ENCODE peak calls at places on chromosome 13, in five cellular contexts. D is PC-9; P is fibroblast of pulmonary artery; F is CD8-positive, alpha-beta T cell; U is GM23338. R is an unnamed sample.

GRCh38 chr13:51879133-51879532 is 17.4 kb downstream of the CCDC70 start:
- DNase-seq in D (no peak), P (no peak), F (no peak), U (no peak), R (no peak)

GRCh38 chr13:52029569-52029968 is 5.1 kb downstream of the UTP14C start:
- DNase-seq in D (no peak), P (no peak), F (no peak), U (no peak), R (no peak)

GRCh38 chr13:43572601-43573360 is 214.0 kb downstream of the ENOX1 start:
- DNase-seq in D (peak), P (peak), F (no peak), U (no peak), R (peak)

GRCh38 chr13:97627566-97627965 is 193.6 kb downstream of the RAP2A start:
- DNase-seq in D (peak), P (peak), F (no peak), U (peak), R (peak)

GRCh38 chr13:41652735-41653361 is 195.5 kb downstream of the RGCC start:
- DNase-seq in D (peak), P (peak), F (no peak), U (peak), R (peak)

GRCh38 chr13:29884671-29885424 is 34.4 kb upstream of the UBL3 start:
- DNase-seq in D (no peak), P (peak), F (no peak), U (peak), R (no peak)

GRCh38 chr13:36817996-36818395 is 1.0 kb upstream of the RFXAP start:
- DNase-seq in D (no peak), P (no peak), F (no peak), U (no peak), R (no peak)

GRCh38 chr13:21973437-21974125 is 302.7 kb downstream of the FGF9 start:
- DNase-seq in D (no peak), P (no peak), F (no peak), U (peak), R (no peak)

GRCh38 chr13:113618455-113618854 is 33.9 kb downstream of the TFDP1 start:
- DNase-seq in D (no peak), P (no peak), F (no peak), U (no peak), R (no peak)

GRCh38 chr13:49307365-49307764 is 59.6 kb downstream of the CDADC1 start:
- DNase-seq in D (no peak), P (no peak), F (no peak), U (no peak), R (no peak)

GRCh38 chr13:92838786-92839185 is 387.8 kb upstream of the GPC6 start:
- DNase-seq in D (no peak), P (peak), F (no peak), U (no peak), R (peak)

GRCh38 chr13:97018029-97018819 is 23.9 kb upstream of the OXGR1 start:
- DNase-seq in D (peak), P (peak), F (no peak), U (peak), R (peak)

GRCh38 chr13:51328488-51328887 is 11.0 kb upstream of the SERPINE3 start:
- DNase-seq in D (no peak), P (no peak), F (no peak), U (peak), R (no peak)

GRCh38 chr13:86080340-86080995 is 281.2 kb upstream of the SLITRK6 start:
- DNase-seq in D (no peak), P (no peak), F (no peak), U (no peak), R (peak)

GRCh38 chr13:35210234-35210633 is 266.3 kb downstream of the MAB21L1 start:
- DNase-seq in D (no peak), P (peak), F (no peak), U (no peak), R (peak)

GRCh38 chr13:56189439-56189838 is 951.3 kb upstream of the PRR20A start:
- DNase-seq in D (no peak), P (no peak), F (no peak), U (no peak), R (no peak)

GRCh38 chr13:23724196-23724970 is 154.2 kb downstream of the TNFRSF19 start:
- DNase-seq in D (no peak), P (no peak), F (no peak), U (peak), R (peak)

DNA sequence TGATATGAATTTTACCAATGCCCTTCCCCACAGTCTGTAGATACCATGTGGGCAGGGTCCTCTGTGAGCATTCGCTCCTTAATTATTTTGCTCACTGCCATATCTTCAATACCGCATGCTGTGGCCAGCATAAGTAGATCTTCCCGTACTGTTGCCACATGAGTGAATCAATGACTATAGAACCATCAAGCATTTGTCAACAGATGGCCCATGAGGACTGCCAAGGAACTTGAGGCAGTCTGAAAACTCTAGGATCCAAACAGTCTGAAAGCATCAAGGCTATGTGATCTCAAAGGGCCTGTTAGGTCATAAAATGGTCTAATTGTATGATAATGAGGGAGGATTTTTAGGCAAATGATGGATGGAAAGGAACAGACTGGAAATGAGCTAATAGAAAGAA is 27.4 kb upstream of the GPR12 start:
- DNase-seq in D (no peak), P (no peak), F (no peak), U (no peak), R (no peak)
- H3K4me3 ChIP-seq in D (no peak), P (no peak), F (no peak), U (no peak), R (no peak)

DNA sequence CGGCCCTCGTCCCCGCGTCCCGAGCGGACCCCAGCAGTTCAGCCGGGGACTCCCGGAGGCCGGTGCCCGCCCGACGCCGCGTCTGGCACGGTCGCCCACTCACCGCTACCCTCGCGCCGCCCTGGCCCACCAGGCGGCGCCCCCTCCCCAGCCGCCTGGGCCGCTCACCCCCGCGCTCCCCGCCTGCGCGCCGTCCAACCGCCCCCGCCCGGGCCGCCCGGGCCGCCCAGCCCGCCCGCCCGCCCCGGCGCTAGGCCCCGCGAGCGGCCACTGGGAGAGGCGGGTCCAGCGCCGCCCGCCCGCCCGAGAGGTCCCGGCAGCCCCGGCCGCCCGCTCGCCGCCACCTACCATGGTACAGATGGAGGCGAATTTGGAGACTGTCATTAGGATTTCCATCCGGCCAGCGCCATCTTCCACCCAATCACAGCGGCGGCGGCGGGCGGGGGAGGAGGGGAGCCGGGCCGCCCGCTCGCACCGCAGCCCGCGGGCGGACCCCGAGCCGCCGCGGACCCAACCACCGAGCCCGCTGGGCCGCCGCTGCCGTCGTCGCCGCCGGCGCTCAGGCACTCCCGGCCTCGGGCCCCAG is at the start of gene USP12:
- DNase-seq in D (peak), P (no peak), F (peak), U (peak), R (no peak)
- TF ChIP-seq CTCF in D (no peak), P (no peak), F (no peak), U (no peak), R (peak)

GRCh38 chr13:74573654-74574053 is 439.4 kb upstream of the KLF12 start:
- DNase-seq in D (no peak), P (no peak), F (no peak), U (peak), R (no peak)

GRCh38 chr13:74571811-74572210 is 437.6 kb upstream of the KLF12 start:
- DNase-seq in D (no peak), P (no peak), F (no peak), U (no peak), R (peak)

GRCh38 chr13:74576504-74576903 is 442.3 kb upstream of the KLF12 start:
- DNase-seq in D (no peak), P (no peak), F (no peak), U (no peak), R (no peak)

GRCh38 chr13:74574964-74575728 is 440.9 kb upstream of the KLF12 start:
- DNase-seq in D (no peak), P (no peak), F (no peak), U (peak), R (no peak)

GRCh38 chr13:74575729-74576125 is 441.5 kb upstream of the KLF12 start:
- DNase-seq in D (no peak), P (peak), F (peak), U (peak), R (no peak)
- H3K4me3 ChIP-seq in D (no peak), P (peak), F (peak), U (peak), R (peak)

GRCh38 chr13:39462906-39463305 is 140.1 kb downstream of the LHFPL6 start:
- DNase-seq in D (no peak), P (no peak), F (no peak), U (no peak), R (peak)
- TF ChIP-seq CTCF in D (no peak), P (no peak), F (no peak), U (no peak), R (no peak)

DNA sequence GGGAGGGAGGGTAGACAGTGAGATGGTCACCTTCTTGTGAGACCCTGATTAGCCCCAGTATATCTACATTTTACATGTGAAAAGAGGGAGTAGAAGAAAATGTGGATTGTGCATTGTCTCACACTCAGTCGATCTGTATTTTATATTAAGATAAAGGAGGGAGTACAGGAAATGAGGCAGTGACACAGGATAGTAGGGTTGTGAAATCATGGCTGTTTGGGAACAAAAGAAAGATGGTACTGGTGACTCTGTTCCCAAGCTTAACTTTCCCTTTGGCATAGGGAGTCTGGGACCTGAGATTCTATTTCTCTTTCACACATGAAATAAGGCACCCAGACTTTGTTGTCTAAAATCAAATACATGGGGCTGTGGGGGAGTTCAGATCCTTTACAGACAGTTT is 194.7 kb downstream of the ABCC4 start:
- DNase-seq in D (no peak), P (peak), F (no peak), U (no peak), R (no peak)
- H3K4me3 ChIP-seq in D (no peak), P (no peak), F (no peak), U (no peak), R (no peak)

GRCh38 chr13:90797335-90797734 is 550.2 kb upstream of the MIR17HG start:
- DNase-seq in D (no peak), P (no peak), F (no peak), U (no peak), R (no peak)
- TF ChIP-seq CTCF in D (no peak), P (no peak), F (no peak), U (no peak), R (no peak)

GRCh38 chr13:110318920-110319319 is 11.8 kb downstream of the COL4A2 start:
- DNase-seq in D (no peak), P (no peak), F (no peak), U (no peak), R (no peak)
- H3K4me3 ChIP-seq in D (no peak), P (no peak), F (no peak), U (no peak), R (no peak)

DNA sequence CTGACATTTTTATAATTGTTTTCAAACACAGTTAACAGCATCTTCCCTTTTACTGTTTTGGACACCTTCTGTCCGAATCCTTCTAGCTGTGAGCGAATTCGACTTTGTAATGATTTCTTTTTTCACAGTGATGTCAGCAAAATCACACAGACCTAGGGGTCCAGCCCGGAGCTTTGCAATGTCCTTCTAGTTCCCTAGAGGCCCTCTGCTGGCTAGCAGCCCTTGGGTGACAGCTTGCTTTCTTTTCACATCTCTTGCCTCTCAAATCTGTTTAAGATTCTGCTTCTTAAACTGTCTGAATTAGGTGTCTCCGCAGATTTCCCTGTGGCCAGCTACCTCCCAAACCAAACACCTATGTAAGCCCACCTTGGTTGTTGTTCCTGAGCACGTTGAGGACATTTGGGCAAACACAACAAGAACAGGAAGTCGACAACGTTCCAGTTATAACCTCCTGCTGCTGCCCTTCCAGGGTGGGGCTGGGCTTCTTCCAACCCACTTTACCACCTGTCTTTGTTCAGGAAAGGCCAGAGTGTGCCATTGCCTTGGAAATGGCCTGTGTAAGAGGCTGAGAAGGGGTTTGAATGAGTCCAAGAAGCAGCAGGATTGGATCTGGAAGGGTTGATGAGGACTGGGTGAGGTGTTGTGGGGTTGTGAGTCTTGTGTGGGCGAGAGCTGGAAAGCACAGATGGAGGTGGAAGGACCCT is 123.1 kb downstream of the ATP8A2 start:
- DNase-seq in D (no peak), P (no peak), F (no peak), U (no peak), R (no peak)
- TF ChIP-seq CTCF in D (no peak), P (no peak), F (no peak), U (no peak), R (no peak)

GRCh38 chr13:71493189-71493588 is 373.8 kb downstream of the DACH1 start:
- DNase-seq in D (no peak), P (no peak), F (no peak), U (no peak), R (no peak)

DNA sequence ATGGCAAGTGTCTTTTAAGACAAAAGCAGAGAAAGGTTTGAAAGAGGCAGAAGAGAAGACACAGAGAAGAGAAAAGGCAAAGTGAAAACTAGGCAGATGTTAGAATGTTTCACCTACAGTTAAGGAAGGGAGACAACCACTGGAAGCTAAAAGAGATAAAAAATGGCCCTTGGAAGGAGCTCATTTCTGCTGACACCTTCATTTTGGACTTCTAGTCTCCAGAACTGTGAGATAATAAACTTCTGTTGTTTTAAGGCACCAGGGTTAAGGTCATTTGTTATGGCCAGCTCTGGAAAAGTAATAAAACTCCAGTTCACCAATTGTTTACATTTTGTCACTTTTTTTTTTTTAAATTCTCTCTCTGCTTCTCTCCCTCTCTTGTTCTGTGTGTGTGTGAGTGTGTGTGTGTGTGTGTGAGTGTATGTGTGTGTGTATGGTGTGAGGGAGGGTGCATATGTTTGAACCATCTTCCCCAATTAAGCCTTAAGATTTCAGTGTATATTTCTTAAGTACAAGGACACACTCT is 374.6 kb downstream of the DACH1 start:
- DNase-seq in D (no peak), P (no peak), F (no peak), U (no peak), R (no peak)
- H3K4me3 ChIP-seq in D (no peak), P (no peak), F (no peak), U (no peak), R (no peak)

DNA sequence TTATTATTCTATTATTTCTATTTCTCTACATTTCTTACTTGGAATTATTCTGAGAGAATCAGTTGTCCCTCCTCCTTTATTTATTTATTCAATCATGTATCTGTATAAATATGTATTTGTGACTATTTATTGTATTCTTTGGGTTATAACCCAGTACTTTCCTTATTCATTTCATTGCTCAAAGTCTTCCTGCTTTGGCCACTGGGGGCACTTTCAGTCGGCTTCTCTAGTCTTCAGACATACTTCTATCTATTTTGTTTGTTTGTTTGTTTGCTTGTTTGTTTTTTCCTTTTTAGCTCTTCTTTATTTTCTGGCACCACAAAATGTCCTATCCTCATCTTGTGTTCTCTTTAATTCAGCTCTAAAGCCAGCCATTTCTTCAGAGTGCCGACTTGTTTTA is 260.4 kb downstream of the NALCN start:
- DNase-seq in D (no peak), P (no peak), F (no peak), U (peak), R (no peak)
- TF ChIP-seq CTCF in D (peak), P (peak), F (peak), U (peak), R (peak)